ENCODE peak calls at places on chromosomes 2 and 18, in ten cellular contexts. W, G, B, O, D, R, S, M, V and Z are unnamed samples. For H3K9me3 and H3K4me1, the result is how much of the 10 kb centered on the place peaks cover.

GRCh38 chr2:144548532-144549191 is 28.7 kb upstream of the ZEB2 start:
- DNase-seq in D (peak), S (no peak), W (no peak), O (no peak), B (no peak), G (no peak), V (no peak), M (no peak), R (no peak), Z (no peak)

GRCh38 chr2:55133467-55134315 is 83.4 kb upstream of the RTN4 start:
- DNase-seq in D (peak), W (no peak), G (no peak), V (no peak), O (peak), M (peak), R (peak), B (no peak), S (peak), Z (peak)

GRCh38 chr2:189824694-189825396 is 40.6 kb downstream of the PMS1 start:
- DNase-seq in S (no peak), D (no peak), B (no peak), V (no peak), M (no peak), O (no peak), W (no peak), G (no peak), R (no peak), Z (no peak)

GRCh38 chr18:75727479-75727878 is 300.0 kb upstream of the SMIM21 start:
- DNase-seq in G (peak), V (peak), D (peak), B (peak), O (peak), W (no peak), S (no peak), R (peak), M (no peak), Z (no peak)

GRCh38 chr2:112835553-112836535 is 735 bp downstream of the IL1B start:
- DNase-seq in B (no peak), S (no peak), V (no peak), W (no peak), G (no peak), M (no peak), O (no peak), D (no peak), R (peak), Z (no peak)

GRCh38 chr18:9681217-9681616 is 26.9 kb upstream of the RAB31 start:
- DNase-seq in S (no peak), G (no peak), V (no peak), B (no peak), W (no peak), M (no peak), D (no peak), O (no peak), R (no peak), Z (no peak)

GRCh38 chr2:199303814-199304213 is 153.9 kb downstream of the SATB2 start:
- DNase-seq in R (no peak), B (no peak), M (no peak), G (no peak), W (no peak), O (peak), D (no peak), V (no peak), S (no peak), Z (no peak)

GRCh38 chr18:74963820-74964446 is 245.0 kb downstream of the PTGR3 start:
- DNase-seq in S (peak), M (peak), B (peak), O (peak), G (peak), V (peak), D (no peak), W (no peak), R (peak), Z (no peak)

GRCh38 chr2:36404312-36404711 is 48.7 kb downstream of the CRIM1 start:
- DNase-seq in V (no peak), S (peak), W (no peak), D (no peak), G (no peak), M (no peak), O (no peak), B (peak), R (no peak), Z (no peak)

GRCh38 chr2:23381498-23381897 is 3.5 kb upstream of the KLHL29 start:
- DNase-seq in O (no peak), S (no peak), M (no peak), G (no peak), R (no peak), D (no peak), W (no peak), B (no peak), V (no peak), Z (no peak)

GRCh38 chr2:126895336-126895735 is 3.4 kb upstream of the TEX51 start:
- DNase-seq in M (peak), G (no peak), B (no peak), O (no peak), W (peak), S (peak), R (peak), V (no peak), D (no peak), Z (peak)

GRCh38 chr2:217370391-217370790 is 510.5 kb upstream of the TNP1 start:
- DNase-seq in O (no peak), S (no peak), V (no peak), R (no peak), D (no peak), G (no peak), W (no peak), B (peak), M (no peak), Z (no peak)
- TF ChIP-seq CTCF in O (no peak), S (no peak), V (peak), R (no peak), D (no peak), G (no peak), W (no peak), B (no peak), M (no peak), Z (no peak)

DNA sequence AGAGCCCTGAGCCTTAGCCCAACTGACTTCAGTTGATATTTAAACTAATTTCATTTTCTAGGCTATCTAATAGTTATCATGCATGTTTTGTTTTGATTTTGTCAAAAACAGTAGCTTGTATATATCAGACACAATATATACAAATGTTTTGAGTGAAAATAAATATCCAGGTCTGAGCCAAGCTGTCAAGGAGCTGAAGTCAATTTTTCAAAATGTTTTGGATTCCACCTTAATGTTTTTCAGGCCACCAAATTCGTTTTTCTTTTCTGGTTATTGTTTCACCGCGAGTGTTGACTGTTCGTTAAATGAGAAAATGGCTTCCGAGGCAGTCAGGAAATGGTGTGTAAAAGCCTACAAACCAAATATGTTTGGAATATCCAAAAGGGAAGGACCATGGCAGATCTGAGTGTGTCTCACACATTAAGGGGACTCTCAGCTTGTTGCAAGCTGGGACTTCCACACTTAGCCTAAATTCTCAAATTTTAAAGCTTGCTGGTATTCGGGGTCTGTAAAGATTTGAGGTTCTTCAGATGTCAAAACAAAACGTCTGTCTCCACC is 2.8 kb downstream of the HOXD12 start:
- DNase-seq in W (no peak), O (no peak), B (no peak), D (no peak), G (no peak), M (no peak), R (no peak), S (no peak), V (no peak), Z (no peak)
- H3K9me3 ChIP-seq in W (under half), O (under half), B (under half), D (under half), G (under half), M (under half), R (under half), S (under half), V (under half), Z (under half)

DNA sequence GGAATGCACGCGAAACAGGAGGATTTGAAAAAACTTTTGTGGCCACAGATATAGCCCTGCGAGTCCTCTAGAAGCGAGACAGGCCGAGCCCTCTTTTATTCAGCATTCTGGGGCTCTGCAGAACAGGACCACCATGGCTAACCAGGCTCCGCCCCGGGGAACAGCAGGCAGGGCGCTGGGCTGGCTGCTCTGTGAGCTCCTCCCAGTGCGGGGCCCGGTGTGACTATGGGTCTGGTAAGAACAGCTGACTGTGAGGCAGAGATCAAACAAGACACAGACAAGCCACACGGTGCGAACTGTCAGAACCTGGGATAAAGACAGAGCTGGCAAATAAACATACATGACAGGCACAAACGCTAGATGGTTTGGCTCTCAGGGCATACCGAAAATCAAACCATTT is 15.5 kb downstream of the PXDN start:
- DNase-seq in D (no peak), O (peak), S (peak), G (peak), B (no peak), W (no peak), M (peak), V (peak), R (peak), Z (peak)
- H3K4me1 ChIP-seq in D (under half), O (under half), S (under half), G (under half), B (under half), W (under half), M (half or more), V (half or more), R (under half), Z (half or more)

DNA sequence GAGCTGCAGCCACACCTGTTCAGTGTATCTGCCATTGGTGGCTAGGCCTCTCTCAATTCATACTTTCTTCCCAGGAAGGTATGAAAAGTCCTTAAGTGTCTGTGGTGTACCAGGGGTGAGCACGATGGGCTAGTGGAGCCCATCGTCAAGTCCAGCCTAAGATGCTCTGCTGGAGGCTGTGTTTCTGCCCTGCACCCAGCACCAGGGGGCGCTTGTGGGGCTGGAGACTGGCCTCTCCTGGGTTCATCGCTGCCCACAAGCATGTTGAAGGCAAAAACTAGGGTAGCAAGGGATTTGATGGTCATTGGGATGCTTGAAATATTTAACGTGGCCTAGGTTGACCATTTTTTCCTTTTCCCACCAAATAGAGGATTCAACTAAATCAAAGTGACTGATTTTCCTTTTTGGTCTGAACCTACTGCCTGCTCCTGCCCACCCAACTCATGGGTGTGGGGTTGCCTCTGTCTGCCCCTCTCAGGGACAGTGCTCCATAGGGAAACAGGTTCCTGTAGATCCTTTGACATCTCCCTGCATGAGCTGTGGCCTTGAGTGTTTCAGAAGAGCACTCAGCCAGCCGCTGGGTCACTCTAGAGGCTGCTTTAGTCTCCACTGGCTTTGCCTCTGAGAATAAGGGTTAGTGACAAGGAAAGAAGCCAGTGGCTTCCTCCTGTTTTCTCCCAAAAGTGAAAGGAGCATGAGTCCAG is 59.0 kb downstream of the TPGS2 start:
- DNase-seq in G (peak), W (no peak), B (peak), R (peak), S (no peak), M (no peak), D (no peak), V (no peak), O (no peak), Z (no peak)
- TF ChIP-seq CTCF in G (peak), W (peak), B (peak), R (peak), S (peak), M (no peak), D (no peak), V (peak), O (no peak), Z (peak)

GRCh38 chr18:50663626-50664441 is 103.9 kb downstream of the MAPK4 start:
- DNase-seq in W (no peak), M (no peak), G (no peak), S (no peak), V (no peak), B (no peak), D (no peak), R (peak), O (no peak), Z (no peak)

GRCh38 chr18:50659091-50660003 is 99.5 kb downstream of the MAPK4 start:
- DNase-seq in M (no peak), O (no peak), W (no peak), G (peak), R (peak), B (peak), S (no peak), V (no peak), D (no peak), Z (peak)

GRCh38 chr18:50662775-50663383 is 103.0 kb downstream of the MAPK4 start:
- DNase-seq in S (no peak), V (peak), O (no peak), M (no peak), G (peak), B (no peak), R (peak), D (no peak), W (no peak), Z (no peak)

GRCh38 chr18:50661013-50661412 is 101.1 kb downstream of the MAPK4 start:
- DNase-seq in D (no peak), V (no peak), M (no peak), W (no peak), G (no peak), R (peak), S (no peak), O (no peak), B (no peak), Z (no peak)

DNA sequence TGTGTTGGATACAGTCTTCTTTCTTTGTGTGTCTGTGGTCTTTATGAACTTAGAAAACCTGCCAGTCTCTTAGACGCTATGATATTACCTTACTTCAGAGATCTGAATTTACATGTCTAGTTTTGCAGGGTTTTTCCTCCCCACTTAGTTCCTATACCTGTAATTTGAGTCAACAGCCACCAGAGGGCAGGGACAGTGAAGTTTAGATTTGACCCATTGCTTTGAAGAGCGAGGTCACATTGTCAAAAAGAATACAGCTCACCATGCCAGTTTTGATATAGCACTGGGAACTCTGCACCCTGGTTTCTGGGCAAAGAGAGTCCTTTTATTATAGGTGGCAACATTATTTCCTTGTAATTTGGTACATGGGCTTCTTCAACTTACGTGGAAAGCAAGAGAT is 102.3 kb downstream of the MAPK4 start:
- DNase-seq in V (peak), B (peak), G (no peak), R (peak), S (no peak), O (peak), M (no peak), D (no peak), W (no peak), Z (no peak)
- H3K9me3 ChIP-seq in V (under half), B (under half), G (under half), R (under half), S (under half), O (under half), M (under half), D (under half), W (under half), Z (under half)

DNA sequence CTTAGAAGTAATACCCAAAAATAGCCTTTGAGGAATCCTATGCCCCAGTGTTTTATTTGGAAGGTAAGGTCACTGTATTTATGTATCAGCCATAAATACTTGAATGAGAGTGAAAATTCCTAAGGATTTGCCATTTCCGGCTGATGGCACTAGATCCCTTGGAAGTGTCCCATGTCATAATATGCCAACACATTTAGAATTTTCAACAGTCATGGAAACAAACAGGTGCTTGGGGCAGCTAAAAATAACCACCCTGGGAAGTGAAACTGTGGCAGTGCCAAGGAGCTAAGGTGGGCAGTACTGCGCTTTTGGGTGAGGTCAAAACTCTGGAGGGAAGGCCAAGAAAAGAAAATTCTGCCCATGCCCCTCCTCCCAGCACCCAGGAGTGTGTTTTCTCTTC is 80.2 kb downstream of the TCF7L1 start:
- DNase-seq in S (no peak), R (no peak), G (no peak), V (no peak), M (no peak), D (no peak), W (no peak), O (no peak), B (no peak), Z (no peak)
- H3K4me1 ChIP-seq in S (under half), R (under half), G (under half), V (under half), M (under half), D (under half), W (under half), O (under half), B (under half), Z (under half)

DNA sequence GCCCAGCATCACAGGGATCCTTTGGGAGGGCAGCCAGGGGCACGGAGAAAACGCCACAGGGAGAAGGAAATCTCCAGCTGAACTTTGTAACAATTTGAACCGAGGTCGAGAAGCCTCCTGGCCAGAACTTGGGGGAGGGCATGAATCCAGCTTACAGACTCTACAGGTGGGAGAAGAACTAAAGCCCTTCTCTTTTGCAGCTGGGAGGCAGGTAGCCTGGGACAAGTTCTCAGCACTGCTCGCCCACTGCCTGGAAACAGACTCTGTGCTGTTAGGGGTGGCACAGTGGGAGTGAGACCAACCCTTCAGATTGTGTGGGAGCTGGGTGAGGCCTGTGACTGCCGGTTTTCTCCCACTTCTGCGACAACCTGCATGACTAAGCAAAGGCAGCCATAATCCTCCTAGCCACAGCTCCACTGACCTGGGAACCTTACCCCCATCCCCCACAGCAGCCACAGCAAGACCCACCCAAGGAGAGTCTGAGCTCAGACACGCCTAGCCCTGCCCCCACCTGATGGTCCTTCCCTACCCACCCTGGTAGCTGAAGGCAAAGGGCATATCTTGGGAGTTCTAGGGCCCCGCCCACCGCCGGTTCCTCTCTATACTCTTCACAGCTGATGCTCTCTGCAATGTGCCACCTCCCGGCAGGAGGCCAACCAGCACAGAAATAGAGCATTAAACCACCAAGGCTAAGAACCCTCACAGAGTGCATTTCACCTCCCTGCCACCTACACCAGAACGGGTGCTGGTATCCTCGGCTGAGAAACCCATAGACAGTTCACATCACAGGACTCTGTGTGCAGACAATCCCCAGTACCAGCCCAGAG is 136.0 kb upstream of the SIX2 start:
- DNase-seq in M (no peak), V (no peak), G (no peak), W (no peak), B (no peak), R (peak), S (no peak), O (no peak), D (no peak), Z (no peak)
- TF ChIP-seq CTCF in M (no peak), V (no peak), G (no peak), W (no peak), B (no peak), R (no peak), S (no peak), O (no peak), D (no peak), Z (no peak)

DNA sequence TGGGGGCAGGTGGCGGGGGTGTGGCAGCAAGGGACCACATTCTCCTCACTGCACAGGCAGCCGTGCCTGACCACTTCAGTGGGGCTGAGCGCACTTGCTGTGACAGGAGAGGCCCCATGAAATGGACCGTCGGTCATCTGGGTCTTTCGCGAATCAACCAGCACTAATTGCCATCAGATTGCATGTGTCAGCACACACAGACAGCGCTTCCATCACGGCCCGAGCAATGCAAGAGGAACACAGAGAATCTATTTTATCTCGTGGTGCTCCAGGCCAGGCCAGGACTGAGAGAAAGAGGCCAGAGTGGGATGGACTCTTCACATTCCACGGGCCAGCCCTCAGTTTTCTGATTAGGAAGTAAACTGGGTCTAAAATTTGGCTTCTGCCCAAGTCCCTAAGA is 87.0 kb downstream of the EIPR1 start:
- DNase-seq in M (peak), O (no peak), G (no peak), R (no peak), B (no peak), S (no peak), D (no peak), V (peak), W (peak), Z (peak)
- H3K9me3 ChIP-seq in M (under half), O (under half), G (under half), R (under half), B (under half), S (under half), D (under half), V (under half), W (under half), Z (under half)

DNA sequence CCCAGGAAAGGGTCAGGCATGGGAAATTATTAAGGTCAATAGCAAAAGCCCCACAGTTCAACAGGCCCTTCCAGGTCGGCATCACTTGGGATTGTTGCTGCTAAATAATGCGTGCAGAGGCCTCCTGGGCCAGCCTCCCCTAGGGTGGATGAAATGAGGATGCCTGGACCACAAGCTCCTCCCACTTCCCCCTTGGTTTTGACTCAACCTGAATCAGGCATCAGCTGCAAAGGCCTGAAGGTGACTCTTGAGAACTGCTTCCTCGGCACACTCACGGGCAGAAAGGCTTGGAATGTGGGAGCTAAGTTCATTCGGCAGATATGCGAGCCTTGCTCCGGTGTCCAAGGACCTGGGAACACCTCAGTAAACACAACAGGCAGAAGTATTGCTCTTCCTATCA is 69.3 kb downstream of the MBP start:
- DNase-seq in R (no peak), D (peak), G (no peak), B (no peak), O (peak), V (no peak), M (peak), S (peak), W (no peak), Z (no peak)
- H3K4me1 ChIP-seq in R (under half), D (half or more), G (under half), B (half or more), O (under half), V (under half), M (half or more), S (under half), W (half or more), Z (under half)